ENCODE peak calls at places on chromosomes 12 and 14, in seven cellular contexts. One of them, this sample, is unnamed.

GRCh38 chr14:100747021-100747586 is 20.4 kb downstream of the DLK1 start:
- DNase-seq in pancreas: peak; percentile 34
- DNase-seq in left ventricle myocardium inferior: no peak
- DNase-seq in aorta: peak; percentile 41
- DNase-seq in mucosa of descending colon: no peak
- DNase-seq in ascending aorta: no peak
- DNase-seq in body of pancreas: peak; percentile 42
- DNase-seq in this sample: no peak

GRCh38 chr14:56135001-56135400 is 16.8 kb downstream of the PELI2 start:
- DNase-seq in mucosa of descending colon: no peak
- DNase-seq in pancreas: peak; percentile 69
- DNase-seq in aorta: no peak
- DNase-seq in left ventricle myocardium inferior: no peak
- DNase-seq in body of pancreas: peak; percentile 85
- DNase-seq in ascending aorta: no peak
- DNase-seq in this sample: no peak

GRCh38 chr14:86532219-86532618 is 1002.3 kb downstream of the FLRT2 start:
- DNase-seq in left ventricle myocardium inferior: no peak
- DNase-seq in aorta: no peak
- DNase-seq in ascending aorta: no peak
- DNase-seq in body of pancreas: peak; percentile 58
- DNase-seq in pancreas: no peak
- DNase-seq in mucosa of descending colon: peak; percentile 55
- DNase-seq in this sample: no peak

GRCh38 chr14:21734457-21735074 is 60.9 kb upstream of the OR4E1 start:
- DNase-seq in body of pancreas: peak; percentile 28
- DNase-seq in pancreas: no peak
- DNase-seq in ascending aorta: no peak
- DNase-seq in left ventricle myocardium inferior: no peak
- DNase-seq in mucosa of descending colon: peak; percentile 67
- DNase-seq in aorta: no peak
- DNase-seq in this sample: peak; percentile 44

GRCh38 chr12:56081393-56082347 is 1.7 kb downstream of the ERBB3 start:
- DNase-seq in pancreas: peak; percentile 61
- DNase-seq in ascending aorta: no peak
- DNase-seq in body of pancreas: peak; percentile 87
- DNase-seq in mucosa of descending colon: peak; percentile 84
- DNase-seq in aorta: no peak
- DNase-seq in left ventricle myocardium inferior: no peak
- DNase-seq in this sample: peak; percentile 99

GRCh38 chr12:42261708-42262107 is 23.7 kb upstream of the YAF2 start:
- DNase-seq in ascending aorta: no peak
- DNase-seq in aorta: no peak
- DNase-seq in pancreas: no peak
- DNase-seq in mucosa of descending colon: no peak
- DNase-seq in body of pancreas: no peak
- DNase-seq in left ventricle myocardium inferior: no peak
- DNase-seq in this sample: no peak

GRCh38 chr12:96242597-96242996 is 48.4 kb downstream of the ELK3 start:
- DNase-seq in body of pancreas: no peak
- DNase-seq in pancreas: no peak
- DNase-seq in ascending aorta: no peak
- DNase-seq in left ventricle myocardium inferior: no peak
- DNase-seq in aorta: no peak
- DNase-seq in mucosa of descending colon: no peak
- DNase-seq in this sample: peak; percentile 36

GRCh38 chr12:23055004-23055403 is 430.0 kb downstream of the ETNK1 start:
- DNase-seq in mucosa of descending colon: peak; percentile 13
- DNase-seq in aorta: no peak
- DNase-seq in left ventricle myocardium inferior: no peak
- DNase-seq in ascending aorta: no peak
- DNase-seq in pancreas: no peak
- DNase-seq in body of pancreas: peak; percentile 7
- DNase-seq in this sample: peak; percentile 3

GRCh38 chr12:110575326-110575725 is 7.8 kb downstream of the PPTC7 start:
- DNase-seq in aorta: no peak
- DNase-seq in ascending aorta: no peak
- DNase-seq in left ventricle myocardium inferior: no peak
- DNase-seq in pancreas: no peak
- DNase-seq in body of pancreas: no peak
- DNase-seq in mucosa of descending colon: peak; percentile 57
- DNase-seq in this sample: peak; percentile 94

GRCh38 chr12:75694891-75695290 is 183.5 kb upstream of the KRR1 start:
- DNase-seq in body of pancreas: no peak
- DNase-seq in pancreas: no peak
- DNase-seq in left ventricle myocardium inferior: no peak
- DNase-seq in ascending aorta: no peak
- DNase-seq in mucosa of descending colon: no peak
- DNase-seq in aorta: no peak
- DNase-seq in this sample: no peak

GRCh38 chr14:73125169-73125588 is 11.1 kb upstream of the PSEN1 start:
- DNase-seq in left ventricle myocardium inferior: no peak
- DNase-seq in ascending aorta: no peak
- DNase-seq in mucosa of descending colon: no peak
- DNase-seq in aorta: no peak
- DNase-seq in body of pancreas: no peak
- DNase-seq in pancreas: no peak
- DNase-seq in this sample: no peak

GRCh38 chr14:76926521-76927251 is 100.5 kb downstream of the LRRC74A start:
- DNase-seq in body of pancreas: peak; percentile 55
- DNase-seq in pancreas: no peak
- DNase-seq in mucosa of descending colon: no peak
- DNase-seq in aorta: no peak
- DNase-seq in left ventricle myocardium inferior: peak; percentile 75
- DNase-seq in ascending aorta: no peak
- DNase-seq in this sample: no peak

GRCh38 chr12:48936379-48936979 is 11.2 kb upstream of the FKBP11 start:
- DNase-seq in left ventricle myocardium inferior: peak; percentile 62
- DNase-seq in mucosa of descending colon: peak; percentile 90
- DNase-seq in body of pancreas: peak; percentile 75
- DNase-seq in pancreas: peak; percentile 91
- DNase-seq in ascending aorta: no peak
- DNase-seq in aorta: peak; percentile 92
- DNase-seq in this sample: peak; percentile 60

DNA sequence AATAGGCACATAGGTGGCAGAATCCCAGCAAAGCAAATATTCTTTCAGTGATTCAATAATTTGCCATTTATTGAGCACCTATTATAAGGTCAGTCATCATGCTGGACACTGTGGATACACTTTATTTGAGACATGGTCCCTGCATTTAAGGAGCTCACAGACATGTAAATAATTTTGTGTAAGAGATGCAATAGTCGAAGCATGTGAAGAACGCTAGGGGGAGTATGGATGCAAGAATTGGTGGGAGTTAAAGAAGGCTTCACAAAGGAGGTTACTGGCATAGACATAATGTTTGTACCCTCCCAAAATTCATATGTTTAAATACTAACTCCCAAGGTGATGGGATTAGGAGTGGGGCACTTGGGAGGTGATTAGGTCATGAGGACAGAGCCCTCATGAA is 260.6 kb upstream of the GARIN6 start:
- DNase-seq in mucosa of descending colon: no peak
- DNase-seq in aorta: no peak
- DNase-seq in left ventricle myocardium inferior: no peak
- DNase-seq in ascending aorta: no peak
- DNase-seq in body of pancreas: no peak
- DNase-seq in pancreas: no peak
- DNase-seq in this sample: no peak
- H3K36me3 ChIP-seq in mucosa of descending colon: no peaks in the 10 kb centered on the region
- H3K36me3 ChIP-seq in aorta: no peaks in the 10 kb centered on the region
- H3K36me3 ChIP-seq in left ventricle myocardium inferior: no peaks in the 10 kb centered on the region
- H3K36me3 ChIP-seq in ascending aorta: no peaks in the 10 kb centered on the region
- H3K36me3 ChIP-seq in body of pancreas: no peaks in the 10 kb centered on the region
- H3K36me3 ChIP-seq in pancreas: no peaks in the 10 kb centered on the region
- H3K36me3 ChIP-seq in this sample: no peaks in the 10 kb centered on the region

GRCh38 chr12:116019415-116019814 is 258.1 kb downstream of the MED13L start:
- DNase-seq in mucosa of descending colon: no peak
- DNase-seq in pancreas: no peak
- DNase-seq in aorta: no peak
- DNase-seq in body of pancreas: no peak
- DNase-seq in ascending aorta: no peak
- DNase-seq in left ventricle myocardium inferior: no peak
- DNase-seq in this sample: no peak

GRCh38 chr12:116012757-116013156 is 264.7 kb downstream of the MED13L start:
- DNase-seq in body of pancreas: no peak
- DNase-seq in aorta: no peak
- DNase-seq in left ventricle myocardium inferior: no peak
- DNase-seq in mucosa of descending colon: no peak
- DNase-seq in pancreas: no peak
- DNase-seq in ascending aorta: no peak
- DNase-seq in this sample: no peak

GRCh38 chr12:116018282-116018681 is 259.2 kb downstream of the MED13L start:
- DNase-seq in aorta: no peak
- DNase-seq in ascending aorta: no peak
- DNase-seq in pancreas: no peak
- DNase-seq in left ventricle myocardium inferior: no peak
- DNase-seq in mucosa of descending colon: no peak
- DNase-seq in body of pancreas: peak; percentile 30
- DNase-seq in this sample: no peak

GRCh38 chr12:116011217-116011616 is 266.3 kb downstream of the MED13L start:
- DNase-seq in left ventricle myocardium inferior: no peak
- DNase-seq in mucosa of descending colon: no peak
- DNase-seq in aorta: no peak
- DNase-seq in ascending aorta: no peak
- DNase-seq in body of pancreas: no peak
- DNase-seq in pancreas: no peak
- DNase-seq in this sample: no peak

DNA sequence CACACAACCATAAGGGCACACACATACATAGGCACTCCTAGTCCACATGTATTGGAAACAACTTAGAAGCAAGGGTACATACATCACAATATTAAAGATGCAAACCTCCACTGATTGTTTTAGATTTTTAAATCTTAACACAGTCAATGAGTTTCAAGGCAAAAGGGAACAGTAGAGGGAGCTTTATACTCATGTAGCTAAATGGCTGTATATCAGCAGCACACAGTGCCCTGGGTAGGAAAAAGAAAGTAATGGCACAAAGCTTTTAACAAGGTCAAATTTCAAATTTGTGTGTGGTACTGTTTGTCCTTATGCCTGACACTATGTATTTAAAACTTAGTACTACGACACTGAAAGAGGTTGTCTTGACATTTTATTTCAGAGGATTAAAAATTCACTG is 262.0 kb downstream of the MED13L start:
- DNase-seq in pancreas: no peak
- DNase-seq in mucosa of descending colon: no peak
- DNase-seq in aorta: no peak
- DNase-seq in ascending aorta: no peak
- DNase-seq in left ventricle myocardium inferior: no peak
- DNase-seq in body of pancreas: peak; percentile 40
- DNase-seq in this sample: peak; percentile 59
- H3K36me3 ChIP-seq in pancreas: no peaks in the 10 kb centered on the region
- H3K36me3 ChIP-seq in mucosa of descending colon: no peaks in the 10 kb centered on the region
- H3K36me3 ChIP-seq in aorta: no peaks in the 10 kb centered on the region
- H3K36me3 ChIP-seq in ascending aorta: peaks cover 45% of the 10 kb centered on the region
- H3K36me3 ChIP-seq in left ventricle myocardium inferior: peaks cover 51% of the 10 kb centered on the region
- H3K36me3 ChIP-seq in body of pancreas: no peaks in the 10 kb centered on the region
- H3K36me3 ChIP-seq in this sample: peaks cover 15% of the 10 kb centered on the region

DNA sequence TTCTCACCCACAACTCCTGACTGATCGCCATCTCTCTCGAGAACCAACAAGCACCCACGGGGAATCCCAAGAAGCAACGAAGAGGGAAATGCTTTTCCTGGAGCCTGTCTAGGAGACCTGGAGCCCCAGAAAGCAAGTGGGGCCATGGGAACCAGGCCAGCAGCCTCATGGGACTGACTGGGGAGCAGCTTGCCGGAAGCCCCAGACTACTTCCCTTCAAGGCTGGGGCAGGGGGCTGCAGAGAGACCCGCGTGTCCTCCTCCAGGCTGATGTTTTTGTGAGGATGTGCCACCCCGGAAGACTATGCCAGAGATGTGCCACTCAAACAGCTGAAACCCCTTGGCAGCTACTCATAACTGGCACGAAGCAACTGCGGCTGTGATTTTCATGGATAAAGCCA is 83.8 kb downstream of the ACTN1 start:
- DNase-seq in pancreas: no peak
- DNase-seq in body of pancreas: no peak
- DNase-seq in left ventricle myocardium inferior: no peak
- DNase-seq in aorta: peak; percentile 74
- DNase-seq in mucosa of descending colon: no peak
- DNase-seq in ascending aorta: no peak
- DNase-seq in this sample: no peak
- H3K36me3 ChIP-seq in pancreas: no peaks in the 10 kb centered on the region
- H3K36me3 ChIP-seq in body of pancreas: no peaks in the 10 kb centered on the region
- H3K36me3 ChIP-seq in left ventricle myocardium inferior: peaks cover 62% of the 10 kb centered on the region
- H3K36me3 ChIP-seq in aorta: peaks cover 3% of the 10 kb centered on the region
- H3K36me3 ChIP-seq in mucosa of descending colon: no peaks in the 10 kb centered on the region
- H3K36me3 ChIP-seq in ascending aorta: peaks cover 90% of the 10 kb centered on the region
- H3K36me3 ChIP-seq in this sample: no peaks in the 10 kb centered on the region

GRCh38 chr12:53302903-53303302 is 3.4 kb downstream of the MYG1 start:
- DNase-seq in mucosa of descending colon: no peak
- DNase-seq in ascending aorta: no peak
- DNase-seq in pancreas: no peak
- DNase-seq in left ventricle myocardium inferior: no peak
- DNase-seq in aorta: no peak
- DNase-seq in body of pancreas: no peak
- DNase-seq in this sample: no peak
- H3K36me3 ChIP-seq in mucosa of descending colon: peaks cover 7% of the 10 kb centered on the region
- H3K36me3 ChIP-seq in ascending aorta: peaks cover 62% of the 10 kb centered on the region
- H3K36me3 ChIP-seq in pancreas: no peaks in the 10 kb centered on the region
- H3K36me3 ChIP-seq in left ventricle myocardium inferior: peaks cover 73% of the 10 kb centered on the region
- H3K36me3 ChIP-seq in aorta: peaks cover 2% of the 10 kb centered on the region
- H3K36me3 ChIP-seq in body of pancreas: no peaks in the 10 kb centered on the region
- H3K36me3 ChIP-seq in this sample: peaks cover 14% of the 10 kb centered on the region

GRCh38 chr14:22841311-22841710 is 4.9 kb downstream of the MMP14 start:
- DNase-seq in aorta: peak; percentile 67
- DNase-seq in pancreas: no peak
- DNase-seq in body of pancreas: no peak
- DNase-seq in mucosa of descending colon: no peak
- DNase-seq in left ventricle myocardium inferior: no peak
- DNase-seq in ascending aorta: no peak
- DNase-seq in this sample: no peak
- H3K36me3 ChIP-seq in aorta: no peaks in the 10 kb centered on the region
- H3K36me3 ChIP-seq in pancreas: no peaks in the 10 kb centered on the region
- H3K36me3 ChIP-seq in body of pancreas: peaks cover 12% of the 10 kb centered on the region
- H3K36me3 ChIP-seq in mucosa of descending colon: no peaks in the 10 kb centered on the region
- H3K36me3 ChIP-seq in left ventricle myocardium inferior: peaks cover 54% of the 10 kb centered on the region
- H3K36me3 ChIP-seq in ascending aorta: peaks cover 58% of the 10 kb centered on the region
- H3K36me3 ChIP-seq in this sample: peaks cover 7% of the 10 kb centered on the region

GRCh38 chr12:79842630-79843029 is 92.3 kb downstream of the PPP1R12A start:
- DNase-seq in ascending aorta: no peak
- DNase-seq in aorta: no peak
- DNase-seq in mucosa of descending colon: no peak
- DNase-seq in pancreas: no peak
- DNase-seq in left ventricle myocardium inferior: no peak
- DNase-seq in body of pancreas: no peak
- DNase-seq in this sample: no peak

GRCh38 chr12:79838359-79838758 is 96.5 kb downstream of the PPP1R12A start:
- DNase-seq in pancreas: no peak
- DNase-seq in aorta: no peak
- DNase-seq in left ventricle myocardium inferior: no peak
- DNase-seq in body of pancreas: no peak
- DNase-seq in mucosa of descending colon: no peak
- DNase-seq in ascending aorta: no peak
- DNase-seq in this sample: no peak

GRCh38 chr12:79844693-79845092 is 90.2 kb downstream of the PPP1R12A start:
- DNase-seq in body of pancreas: no peak
- DNase-seq in aorta: no peak
- DNase-seq in pancreas: no peak
- DNase-seq in ascending aorta: no peak
- DNase-seq in left ventricle myocardium inferior: no peak
- DNase-seq in mucosa of descending colon: no peak
- DNase-seq in this sample: no peak

GRCh38 chr12:79841248-79841877 is 93.5 kb downstream of the PPP1R12A start:
- DNase-seq in body of pancreas: no peak
- DNase-seq in ascending aorta: no peak
- DNase-seq in left ventricle myocardium inferior: no peak
- DNase-seq in mucosa of descending colon: no peak
- DNase-seq in aorta: no peak
- DNase-seq in pancreas: no peak
- DNase-seq in this sample: no peak

GRCh38 chr12:79841878-79842265 is 93.0 kb downstream of the PPP1R12A start:
- DNase-seq in aorta: no peak
- DNase-seq in pancreas: no peak
- DNase-seq in left ventricle myocardium inferior: no peak
- DNase-seq in body of pancreas: no peak
- DNase-seq in mucosa of descending colon: no peak
- DNase-seq in ascending aorta: no peak
- DNase-seq in this sample: no peak
- H3K36me3 ChIP-seq in aorta: no peaks in the 10 kb centered on the region
- H3K36me3 ChIP-seq in pancreas: no peaks in the 10 kb centered on the region
- H3K36me3 ChIP-seq in left ventricle myocardium inferior: peaks cover 33% of the 10 kb centered on the region
- H3K36me3 ChIP-seq in body of pancreas: peaks cover 6% of the 10 kb centered on the region
- H3K36me3 ChIP-seq in mucosa of descending colon: no peaks in the 10 kb centered on the region
- H3K36me3 ChIP-seq in ascending aorta: peaks cover 29% of the 10 kb centered on the region
- H3K36me3 ChIP-seq in this sample: peaks cover 2% of the 10 kb centered on the region

This sample was measured in small intestine.